ENCODE peak calls at places on chromosomes 3 and 15, in four cellular contexts. D is tibial nerve; F is testis; X is CD4-positive, alpha-beta memory T cell. J is an unnamed sample.

GRCh38 chr3:106068795-106069194 is 200.0 kb upstream of the CBLB start:
- DNase-seq in F (no peak), D (peak), X (peak), J (no peak)

GRCh38 chr3:4751057-4752051 is 227.9 kb upstream of the BHLHE40 start:
- DNase-seq in X (peak), D (no peak), F (no peak), J (no peak)

GRCh38 chr15:84631706-84632272 is 22.3 kb downstream of the WDR73 start:
- DNase-seq in D (no peak), X (no peak), F (peak), J (no peak)

GRCh38 chr3:73379465-73379864 is 245.3 kb downstream of the PDZRN3 start:
- DNase-seq in X (no peak), D (no peak), F (no peak), J (no peak)

GRCh38 chr15:50187997-50188396 is 6.0 kb downstream of the SLC27A2 start:
- DNase-seq in F (no peak), X (no peak), D (no peak), J (no peak)

GRCh38 chr3:67646586-67647234 is 7.7 kb downstream of the SUCLG2 start:
- DNase-seq in F (no peak), D (no peak), X (no peak), J (no peak)

GRCh38 chr3:141795719-141796435 is 32.7 kb downstream of the GRK7 start:
- DNase-seq in F (peak), D (peak), X (peak), J (no peak)

GRCh38 chr3:53102601-53103147 is 27.6 kb downstream of the RFT1 start:
- DNase-seq in F (no peak), D (peak), X (peak), J (no peak)

GRCh38 chr15:100842756-100843730 is 36.6 kb upstream of the ALDH1A3 start:
- DNase-seq in X (no peak), F (no peak), D (no peak), J (no peak)

GRCh38 chr15:28914046-28914445 is 28.3 kb downstream of the APBA2 start:
- DNase-seq in F (no peak), D (no peak), X (no peak), J (no peak)

GRCh38 chr3:23981955-23982354 is 36.9 kb downstream of the NR1D2 start:
- DNase-seq in D (no peak), F (no peak), X (no peak), J (no peak)

GRCh38 chr15:88904808-88905327 is 8.3 kb downstream of the MFGE8 start:
- DNase-seq in X (peak), D (peak), F (peak), J (peak)

GRCh38 chr15:43521419-43521818 is 4.0 kb downstream of the MAP1A start:
- DNase-seq in F (no peak), D (no peak), X (no peak), J (no peak)

GRCh38 chr3:15815696-15816095 is 17.9 kb upstream of the ANKRD28 start:
- DNase-seq in F (no peak), D (no peak), X (peak), J (no peak)

GRCh38 chr3:177679568-177680441 is 482.5 kb upstream of the TBL1XR1 start:
- DNase-seq in F (no peak), D (peak), X (no peak), J (no peak)

GRCh38 chr3:189988322-189988721 is 132.4 kb downstream of the P3H2 start:
- DNase-seq in X (no peak), F (no peak), D (no peak), J (no peak)

GRCh38 chr15:66862111-66862815 is 160.2 kb downstream of the SMAD6 start:
- DNase-seq in F (peak), X (no peak), D (no peak), J (no peak)

GRCh38 chr3:124401841-124402240 is 328.4 kb upstream of the UMPS start:
- DNase-seq in F (no peak), X (no peak), D (no peak), J (no peak)

GRCh38 chr3:69309810-69310209 is 76.1 kb downstream of the FRMD4B start:
- DNase-seq in D (peak), X (no peak), F (no peak), J (no peak)

GRCh38 chr15:22902578-22902977 is 64.1 kb downstream of the NIPA2 start:
- DNase-seq in X (no peak), D (no peak), F (no peak), J (no peak)

GRCh38 chr3:195102609-195103467 is 168.1 kb downstream of the XXYLT1 start:
- DNase-seq in D (peak), X (no peak), F (peak), J (no peak)

GRCh38 chr15:45429974-45430792 is 51.8 kb upstream of the GATM start:
- DNase-seq in F (peak), X (peak), D (peak), J (no peak)

GRCh38 chr15:60328852-60329443 is 68.8 kb downstream of the ANXA2 start:
- DNase-seq in X (peak), F (peak), D (peak), J (no peak)

GRCh38 chr3:177521305-177521704 is 324.0 kb upstream of the TBL1XR1 start:
- DNase-seq in X (no peak), F (no peak), D (no peak), J (no peak)

GRCh38 chr15:49137861-49138260 is 17.5 kb downstream of the COPS2 start:
- DNase-seq in X (no peak), F (no peak), D (no peak), J (no peak)

GRCh38 chr15:49134683-49135341 is 20.6 kb downstream of the COPS2 start:
- DNase-seq in D (no peak), X (no peak), F (no peak), J (no peak)

GRCh38 chr15:49131403-49131802 is 24.0 kb downstream of the COPS2 start:
- DNase-seq in F (no peak), X (no peak), D (no peak), J (no peak)

GRCh38 chr15:49135893-49136292 is 19.5 kb downstream of the COPS2 start:
- DNase-seq in F (no peak), X (no peak), D (no peak), J (no peak)

DNA sequence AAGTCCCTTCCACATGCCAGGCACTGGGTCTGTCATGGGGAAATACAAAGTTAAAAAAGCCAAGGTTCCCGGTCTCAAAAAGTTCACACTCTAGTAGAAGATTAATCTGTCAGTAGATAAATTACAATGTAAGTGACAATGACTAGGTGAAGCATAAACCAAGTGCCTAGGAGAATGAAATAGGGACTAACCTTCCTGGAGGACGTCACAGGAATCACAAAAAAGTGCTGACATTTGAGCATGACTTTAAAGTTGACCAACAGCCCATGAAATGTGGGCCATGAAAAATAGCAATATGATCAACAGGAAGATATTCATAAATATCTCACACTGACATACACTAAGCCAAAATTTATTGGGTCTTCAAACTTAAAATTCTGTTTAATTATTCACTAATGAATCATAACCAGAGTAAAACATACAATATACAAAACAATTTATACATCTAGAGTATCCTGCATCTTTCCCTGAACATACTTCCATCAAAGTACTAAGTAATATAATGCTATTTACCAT is 20.0 kb downstream of the COPS2 start:
- DNase-seq in X (no peak), F (no peak), D (no peak), J (no peak)
- H3K27ac ChIP-seq in X (no peak), F (no peak), D (no peak), J (no peak)

GRCh38 chr3:58603606-58604005 is 26.4 kb upstream of the FAM107A start:
- DNase-seq in X (no peak), F (no peak), D (no peak), J (peak)
- H3K27ac ChIP-seq in X (no peak), F (no peak), D (no peak), J (peak)

GRCh38 chr15:34456658-34457057 is 19.1 kb upstream of the GOLGA8A start:
- DNase-seq in D (no peak), F (no peak), X (no peak), J (no peak)

GRCh38 chr15:34460451-34460850 is 22.8 kb upstream of the GOLGA8A start:
- DNase-seq in F (no peak), X (no peak), D (no peak), J (no peak)

GRCh38 chr15:34461730-34462129 is 24.1 kb upstream of the GOLGA8A start:
- DNase-seq in D (no peak), X (no peak), F (no peak), J (no peak)
- H3K27ac ChIP-seq in D (no peak), X (no peak), F (no peak), J (no peak)

DNA sequence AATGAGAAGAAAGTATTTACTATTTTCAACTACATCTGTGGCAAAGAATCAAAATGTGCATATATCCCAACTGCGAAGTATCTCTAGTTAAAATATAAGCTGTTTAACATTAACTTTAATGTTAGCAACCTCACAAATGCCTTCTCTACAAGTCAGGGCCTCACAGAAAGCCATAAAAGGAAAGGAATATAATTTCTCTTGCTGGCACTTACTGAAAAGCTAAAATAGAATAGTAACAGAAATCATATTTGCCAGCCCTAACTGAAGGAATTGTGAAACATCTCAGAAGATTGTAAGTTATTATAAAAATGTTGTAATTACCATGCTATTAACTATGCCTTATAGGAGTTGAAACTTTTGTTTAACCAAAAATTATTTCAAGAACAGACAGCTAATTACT is 65.1 kb upstream of the MBNL1 start:
- DNase-seq in X (no peak), D (no peak), F (no peak), J (no peak)
- H3K27ac ChIP-seq in X (peak), D (peak), F (peak), J (no peak)

GRCh38 chr3:37481986-37482385 is 307.6 kb upstream of the LRRFIP2 start:
- DNase-seq in F (no peak), X (no peak), D (no peak), J (no peak)
- H3K27ac ChIP-seq in F (no peak), X (no peak), D (no peak), J (no peak)

GRCh38 chr3:45646051-45646585 is 43.1 kb upstream of the SACM1L start:
- DNase-seq in F (peak), D (peak), X (no peak), J (no peak)

GRCh38 chr3:45642731-45643152 is 46.5 kb upstream of the SACM1L start:
- DNase-seq in X (no peak), F (no peak), D (no peak), J (no peak)

GRCh38 chr3:45647148-45647619 is 42.0 kb upstream of the SACM1L start:
- DNase-seq in X (no peak), F (no peak), D (peak), J (no peak)

GRCh38 chr3:45644063-45644462 is 45.1 kb upstream of the SACM1L start:
- DNase-seq in D (no peak), X (no peak), F (no peak), J (no peak)

GRCh38 chr3:45644467-45645201 is 44.6 kb upstream of the SACM1L start:
- DNase-seq in D (no peak), X (no peak), F (no peak), J (no peak)
- H3K27ac ChIP-seq in D (no peak), X (no peak), F (no peak), J (no peak)

J was measured in caudate nucleus.